ENCODE peak calls at places on chromosomes 5 and 9, in four cellular contexts. X is naive thymus-derived CD4-positive, alpha-beta T cell; K is Peyer's patch; B is IMR-90. V is an unnamed sample.

GRCh38 chr9:136619742-136620440 is 42.8 kb upstream of the EGFL7 start:
- DNase-seq in X (no peak), K (peak; percentile 77), B (peak; percentile 51), V (no peak)

GRCh38 chr5:137278476-137278875 is 220.7 kb downstream of the SPOCK1 start:
- DNase-seq in X (no peak), K (no peak), B (no peak), V (no peak)

GRCh38 chr5:151274666-151275065 is 21.7 kb downstream of the GM2A start:
- DNase-seq in X (no peak), K (no peak), B (no peak), V (no peak)

GRCh38 chr9:93230185-93230584 is 46.2 kb downstream of the WNK2 start:
- DNase-seq in X (no peak), K (no peak), B (no peak), V (no peak)

GRCh38 chr5:161431963-161432362 is 114.6 kb downstream of the GABRB2 start:
- DNase-seq in X (no peak), K (no peak), B (no peak), V (no peak)

GRCh38 chr5:78753093-78753531 is 104.5 kb upstream of the LHFPL2 start:
- DNase-seq in X (no peak), K (no peak), B (peak; percentile 68), V (no peak)

GRCh38 chr9:70533492-70533891 is 119.0 kb upstream of the KLF9 start:
- DNase-seq in X (no peak), K (no peak), B (no peak), V (no peak)

GRCh38 chr9:28032178-28032532 is 458.9 kb upstream of the C9orf72 start:
- DNase-seq in X (no peak), K (no peak), B (no peak), V (no peak)

GRCh38 chr9:134329886-134330285 is 3.6 kb downstream of the RXRA start:
- DNase-seq in X (no peak), K (no peak), B (no peak), V (no peak)
- H3K4me3 ChIP-seq in X (no peak overlapping the region), K (no peak overlapping the region), B (no peak overlapping the region), V (no peak overlapping the region)

GRCh38 chr5:124580512-124580911 is 165.9 kb downstream of the ZNF608 start:
- DNase-seq in X (no peak), K (no peak), B (no peak), V (no peak)

GRCh38 chr5:124583469-124584350 is 162.7 kb downstream of the ZNF608 start:
- DNase-seq in X (no peak), K (peak; percentile 41), B (peak; percentile 95), V (peak; percentile 42)

GRCh38 chr5:124584991-124585715 is 161.3 kb downstream of the ZNF608 start:
- DNase-seq in X (no peak), K (no peak), B (peak; percentile 31), V (no peak)

GRCh38 chr5:124581866-124582650 is 164.4 kb downstream of the ZNF608 start:
- DNase-seq in X (no peak), K (no peak), B (peak; percentile 36), V (no peak)

GRCh38 chr5:124580925-124581821 is 165.3 kb downstream of the ZNF608 start:
- DNase-seq in X (no peak), K (no peak), B (no peak), V (no peak)
- H3K4me3 ChIP-seq in X (no peak overlapping the region), K (no peak overlapping the region), B (no peak overlapping the region), V (no peak overlapping the region)

GRCh38 chr9:17130725-17131124 is 4.1 kb upstream of the CNTLN start:
- DNase-seq in X (no peak), K (no peak), B (no peak), V (no peak)

GRCh38 chr9:17134396-17134842 is 421 bp upstream of the CNTLN start:
- DNase-seq in X (no peak), K (no peak), B (peak; percentile 29), V (no peak)

GRCh38 chr9:17130285-17130684 is 4.6 kb upstream of the CNTLN start:
- DNase-seq in X (no peak), K (no peak), B (no peak), V (no peak)

GRCh38 chr9:17134843-17135577 is at the start of gene CNTLN:
- DNase-seq in X (no peak), K (peak; percentile 26), B (peak; percentile 85), V (peak; percentile 50)

GRCh38 chr9:17131494-17131893 is 3.3 kb upstream of the CNTLN start:
- DNase-seq in X (no peak), K (no peak), B (no peak), V (no peak)
- H3K4me3 ChIP-seq in X (no peak overlapping the region), K (no peak overlapping the region), B (no peak overlapping the region), V (no peak overlapping the region)

GRCh38 chr5:117504245-117504644 is 929.6 kb upstream of the SEMA6A start:
- DNase-seq in X (no peak), K (no peak), B (peak; percentile 0), V (no peak)
- H3K4me3 ChIP-seq in X (no peak overlapping the region), K (no peak overlapping the region), B (no peak overlapping the region), V (no peak overlapping the region)

V was measured in Jurkat, Clone E6-1.